ENCODE peak calls at places on chromosomes 3 and 15, in nine cellular contexts. N is fibroblast of mammary gland; V is skeletal muscle cell; G is T-cell; S is NCI-H82; U is DMS79; D is activated CD8-positive, alpha-beta memory T cell treated with anti-CD3 and anti-CD28 coated beads, Interleukin-2, amount 10 ng/mL, durations not matched to agents 7 days and 5 days; Y is epithelial cell of esophagus; L is K562. F is an unnamed sample.

GRCh38 chr15:62269504-62269903 is 104.4 kb upstream of the C2CD4B start:
- DNase-seq in G (no peak), U (no peak), V (no peak), N (no peak), L (no peak), Y (peak), S (no peak), D (no peak), F (no peak)

GRCh38 chr3:127817331-127817821 is 4.9 kb downstream of the MGLL start:
- DNase-seq in L (no peak), U (no peak), G (no peak), D (no peak), Y (peak), S (no peak), V (peak), N (peak), F (no peak)

GRCh38 chr15:41888662-41889253 is 5.1 kb downstream of the SPTBN5 start:
- DNase-seq in Y (no peak), L (no peak), G (no peak), D (peak), S (no peak), U (no peak), N (no peak), V (no peak), F (no peak)

GRCh38 chr3:174685796-174686195 is 173.3 kb upstream of the NAALADL2 start:
- DNase-seq in Y (no peak), V (no peak), U (no peak), G (no peak), D (no peak), N (no peak), L (no peak), S (no peak), F (no peak)

GRCh38 chr3:126418661-126419131 is 24.0 kb downstream of the CFAP100 start:
- DNase-seq in G (no peak), S (no peak), L (no peak), Y (no peak), U (no peak), N (no peak), D (no peak), V (no peak), F (no peak)

GRCh38 chr3:74756586-74756985 is 142.1 kb upstream of the CNTN3 start:
- DNase-seq in V (no peak), U (no peak), G (no peak), L (no peak), Y (no peak), S (no peak), N (peak), D (no peak), F (no peak)

GRCh38 chr15:61141497-61142125 is 87.5 kb downstream of the RORA start:
- DNase-seq in G (no peak), L (no peak), V (no peak), Y (no peak), D (no peak), U (no peak), N (no peak), S (no peak), F (no peak)

GRCh38 chr15:59991919-59992318 is 12.2 kb upstream of the FOXB1 start:
- DNase-seq in S (no peak), L (no peak), V (no peak), Y (no peak), U (peak), N (no peak), G (no peak), D (no peak), F (no peak)

GRCh38 chr3:139439278-139439677 is 37.0 kb downstream of the RBP2 start:
- DNase-seq in Y (no peak), G (no peak), N (no peak), D (no peak), U (no peak), V (no peak), L (no peak), S (no peak), F (no peak)

GRCh38 chr3:181442066-181442465 is 269.7 kb upstream of the SOX2 start:
- DNase-seq in G (no peak), U (no peak), S (no peak), D (no peak), L (no peak), N (no peak), Y (no peak), V (no peak), F (no peak)

GRCh38 chr3:24363242-24363641 is 131.4 kb downstream of the THRB start:
- DNase-seq in V (no peak), D (no peak), G (no peak), N (peak), S (no peak), U (no peak), Y (peak), L (no peak), F (no peak)

GRCh38 chr15:65071381-65071811 is 3.6 kb upstream of the RASL12 start:
- DNase-seq in G (no peak), U (no peak), N (peak), Y (no peak), V (peak), L (no peak), D (no peak), S (no peak), F (no peak)

GRCh38 chr3:46866720-46867549 is 3.7 kb upstream of the MYL3 start:
- DNase-seq in L (peak), N (peak), U (no peak), S (peak), V (no peak), Y (peak), G (peak), D (peak), F (peak)

GRCh38 chr3:128559486-128560225 is 66.7 kb upstream of the GATA2 start:
- DNase-seq in N (no peak), U (no peak), D (no peak), S (no peak), G (no peak), L (no peak), V (no peak), Y (peak), F (no peak)

GRCh38 chr3:23221136-23221535 is 18.0 kb downstream of the UBE2E2 start:
- DNase-seq in D (no peak), Y (no peak), L (no peak), G (no peak), S (no peak), U (no peak), N (no peak), V (no peak), F (no peak)

GRCh38 chr15:72835289-72835890 is 51.8 kb upstream of the ADPGK start:
- DNase-seq in S (peak), U (no peak), L (no peak), Y (peak), D (no peak), G (no peak), N (peak), V (no peak), F (no peak)

GRCh38 chr3:154678271-154678670 is 248.3 kb upstream of the GPR149 start:
- DNase-seq in V (no peak), G (no peak), U (no peak), Y (no peak), N (no peak), D (no peak), L (no peak), S (peak), F (no peak)

GRCh38 chr3:11917051-11917450 is 70.4 kb upstream of the TAMM41 start:
- DNase-seq in S (no peak), G (no peak), D (peak), Y (no peak), N (no peak), V (no peak), L (no peak), U (no peak), F (no peak)

F was measured in activated T-helper 2 cell treated with anti-CD3 and anti-CD28 coated beads, Interferon-gamma antibody, Interleukin-2, Interleukin-4, amounts not matched to agents 10 μg/mL and 5 μg/mL and 100 μg/mL, durations not matched to agents 14 hours and 24 hours and 36 hours.